ENCODE peak calls at places on chromosomes 7 and 10, in eight cellular contexts. V is left ventricle myocardium superior; K is activated CD4-positive, alpha-beta T cell treated with anti-CD3 and anti-CD28 coated beads for 24 hours; T is activated CD8-positive, alpha-beta memory T cell treated with anti-CD3 and anti-CD28 coated beads for 48 hours; H is NAMALWA; Y is progenitor cell of endocrine pancreas; Q is HL-60; S is left ventricle myocardium inferior. R is an unnamed sample.
A peak's percentile ranks its signal among the peaks of the same experiment; 100 is the strongest.

GRCh38 chr10:71404510-71405295 is 8.0 kb downstream of the CDH23 start:
- DNase-seq in S (no peak), V (no peak), Q (no peak), K (no peak), T (no peak), H (no peak), Y (no peak), R (no peak)

GRCh38 chr10:17910144-17910789 is 41.5 kb upstream of the SLC39A12 start:
- DNase-seq in Y (no peak), T (no peak), H (peak; percentile 70), K (no peak), V (no peak), Q (peak; percentile 12), S (no peak), R (peak; percentile 90)

GRCh38 chr7:12004547-12004946 is 172.5 kb upstream of the THSD7A start:
- DNase-seq in H (no peak), Y (no peak), K (no peak), V (no peak), S (no peak), Q (no peak), T (no peak), R (no peak)

GRCh38 chr10:22713853-22714523 is 390 bp downstream of the PIP4K2A start:
- DNase-seq in Q (peak; percentile 15), V (peak; percentile 51), T (peak; percentile 18), K (peak; percentile 10), S (peak; percentile 33), Y (peak; percentile 14), H (peak; percentile 60), R (peak; percentile 43)

GRCh38 chr7:54469740-54470139 is 72.4 kb upstream of the VSTM2A start:
- DNase-seq in Y (no peak), S (no peak), K (no peak), T (no peak), Q (no peak), H (no peak), V (no peak), R (no peak)

GRCh38 chr10:48470115-48470892 is 134.6 kb downstream of the ARHGAP22 start:
- DNase-seq in H (no peak), V (no peak), Q (no peak), K (no peak), S (no peak), Y (peak; percentile 9), T (no peak), R (peak; percentile 78)

GRCh38 chr7:16795624-16796023 is 9.2 kb downstream of the AGR2 start:
- DNase-seq in T (no peak), K (no peak), S (no peak), Y (no peak), Q (no peak), H (no peak), V (no peak), R (no peak)

GRCh38 chr7:101436857-101437576 is 74.3 kb downstream of the COL26A1 start:
- DNase-seq in K (no peak), Y (no peak), T (no peak), S (no peak), V (no peak), H (peak; percentile 42), Q (no peak), R (no peak)

R was measured in Kasumi-1.